ENCODE peak calls at places on chromosomes 3 and 15, in six cellular contexts. X is HepG2, C is psoas muscle, V is mammary epithelial cell, I is hepatocyte, U is brain microvascular endothelial cell. K is an unnamed sample.

GRCh38 chr3:13419356-13420050 is 619 bp downstream of the NUP210 start:
- DNase-seq in X (no peak), C (peak; percentile 71), V (no peak), I (peak; percentile 71), U (no peak), K (peak; percentile 80)

GRCh38 chr15:51253385-51253784 is 85.0 kb downstream of the CYP19A1 start:
- DNase-seq in X (no peak), C (no peak), V (no peak), I (no peak), U (no peak), K (no peak)

GRCh38 chr3:98778852-98779379 is 15.8 kb downstream of the ST3GAL6 start:
- DNase-seq in X (peak; percentile 97), C (no peak), V (peak; percentile 94), I (peak; percentile 77), U (peak; percentile 98), K (no peak)

GRCh38 chr3:107927361-107928083 is 163.3 kb downstream of the CD47 start:
- DNase-seq in X (peak; percentile 66), C (peak; percentile 85), V (peak; percentile 69), I (peak; percentile 86), U (peak; percentile 60), K (peak; percentile 89)

GRCh38 chr15:90059208-90059985 is 42.9 kb downstream of the IDH2 start:
- DNase-seq in X (peak; percentile 31), C (peak; percentile 85), V (no peak), I (peak; percentile 50), U (no peak), K (peak; percentile 90)

GRCh38 chr15:66951976-66952375 is 113.4 kb upstream of the SMAD3 start:
- DNase-seq in X (no peak), C (no peak), V (no peak), I (no peak), U (no peak), K (no peak)

GRCh38 chr3:30286007-30286669 is 320.3 kb upstream of the TGFBR2 start:
- DNase-seq in X (no peak), C (peak; percentile 79), V (peak; percentile 93), I (peak; percentile 19), U (peak; percentile 95), K (no peak)

GRCh38 chr3:31534036-31534435 is 1.3 kb downstream of the STT3B start:
- DNase-seq in X (peak; percentile 43), C (no peak), V (peak; percentile 27), I (peak; percentile 26), U (no peak), K (no peak)

GRCh38 chr15:79853492-79854328 is 43.1 kb downstream of the MTHFS start:
- DNase-seq in X (peak; percentile 58), C (peak; percentile 52), V (peak; percentile 81), I (peak; percentile 88), U (peak; percentile 84), K (peak; percentile 88)

GRCh38 chr15:33200444-33200843 is 5.9 kb upstream of the FMN1 start:
- DNase-seq in X (peak; percentile 65), C (no peak), V (no peak), I (peak; percentile 57), U (no peak), K (no peak)

GRCh38 chr15:29322407-29322806 is 52.8 kb upstream of the NSMCE3 start:
- DNase-seq in X (no peak), C (no peak), V (no peak), I (peak; percentile 22), U (peak; percentile 48), K (no peak)

GRCh38 chr3:49714728-49715550 is 4.5 kb downstream of the AMIGO3 start:
- DNase-seq in X (no peak), C (no peak), V (no peak), I (no peak), U (no peak), K (no peak)

GRCh38 chr3:76673171-76673570 is 366.7 kb upstream of the ROBO2 start:
- DNase-seq in X (no peak), C (no peak), V (no peak), I (no peak), U (peak; percentile 43), K (no peak)

GRCh38 chr15:95365615-95366107 is 964.8 kb upstream of the NR2F2 start:
- DNase-seq in X (no peak), C (no peak), V (no peak), I (peak; percentile 10), U (peak; percentile 8), K (no peak)

GRCh38 chr3:71585891-71586809 is 2.6 kb upstream of the FOXP1 start:
- DNase-seq in X (no peak), C (no peak), V (no peak), I (peak; percentile 39), U (no peak), K (no peak)

GRCh38 chr15:99435138-99435695 is 130.6 kb upstream of the MEF2A start:
- DNase-seq in X (no peak), C (peak; percentile 46), V (peak; percentile 65), I (peak; percentile 36), U (no peak), K (peak; percentile 51)

GRCh38 chr3:191345334-191345733 is 15.0 kb upstream of the UTS2B start:
- DNase-seq in X (no peak), C (no peak), V (no peak), I (no peak), U (no peak), K (no peak)

GRCh38 chr15:39255760-39256159 is 325.1 kb upstream of the THBS1 start:
- DNase-seq in X (no peak), C (no peak), V (no peak), I (no peak), U (no peak), K (no peak)

GRCh38 chr15:89206908-89207331 is 14.5 kb downstream of the RLBP1 start:
- DNase-seq in X (peak; percentile 56), C (peak; percentile 81), V (peak; percentile 48), I (peak; percentile 84), U (peak; percentile 61), K (peak; percentile 96)

GRCh38 chr15:44765036-44765435 is 28.7 kb downstream of the TRIM69 start:
- DNase-seq in X (no peak), C (no peak), V (no peak), I (no peak), U (no peak), K (no peak)

GRCh38 chr3:70603103-70603502 is 290.7 kb upstream of the MDFIC2 start:
- DNase-seq in X (no peak), C (no peak), V (no peak), I (no peak), U (no peak), K (no peak)

GRCh38 chr15:41804920-41805666 is 22.8 kb upstream of the JMJD7 start:
- DNase-seq in X (no peak), C (no peak), V (peak; percentile 70), I (no peak), U (no peak), K (no peak)

GRCh38 chr3:123489400-123490004 is 40.6 kb upstream of the ADCY5 start:
- DNase-seq in X (peak; percentile 27), C (peak; percentile 77), V (peak; percentile 23), I (peak; percentile 80), U (peak; percentile 52), K (peak; percentile 94)

GRCh38 chr3:187367561-187368103 is 553 bp upstream of the RTP4 start:
- DNase-seq in X (no peak), C (peak; percentile 49), V (no peak), I (no peak), U (no peak), K (no peak)

GRCh38 chr3:110378481-110378880 is 693.1 kb upstream of the NECTIN3 start:
- DNase-seq in X (no peak), C (no peak), V (no peak), I (no peak), U (no peak), K (no peak)

GRCh38 chr15:52150043-52150825 is 37.7 kb upstream of the BCL2L10 start:
- DNase-seq in X (no peak), C (no peak), V (no peak), I (no peak), U (no peak), K (peak; percentile 62)

GRCh38 chr3:7630351-7630911 is 769.5 kb downstream of the GRM7 start:
- DNase-seq in X (no peak), C (no peak), V (no peak), I (no peak), U (no peak), K (no peak)

GRCh38 chr3:7632305-7632704 is 771.4 kb downstream of the GRM7 start:
- DNase-seq in X (no peak), C (no peak), V (no peak), I (no peak), U (no peak), K (no peak)

GRCh38 chr3:7630925-7631324 is 770.0 kb downstream of the GRM7 start:
- DNase-seq in X (no peak), C (no peak), V (no peak), I (peak; percentile 48), U (peak; percentile 2), K (no peak)
- TF ChIP-seq CTCF in X (no peak), C (no peak), V (no peak), I (peak; percentile 24), U (peak; percentile 38), K (peak; percentile 64)

DNA sequence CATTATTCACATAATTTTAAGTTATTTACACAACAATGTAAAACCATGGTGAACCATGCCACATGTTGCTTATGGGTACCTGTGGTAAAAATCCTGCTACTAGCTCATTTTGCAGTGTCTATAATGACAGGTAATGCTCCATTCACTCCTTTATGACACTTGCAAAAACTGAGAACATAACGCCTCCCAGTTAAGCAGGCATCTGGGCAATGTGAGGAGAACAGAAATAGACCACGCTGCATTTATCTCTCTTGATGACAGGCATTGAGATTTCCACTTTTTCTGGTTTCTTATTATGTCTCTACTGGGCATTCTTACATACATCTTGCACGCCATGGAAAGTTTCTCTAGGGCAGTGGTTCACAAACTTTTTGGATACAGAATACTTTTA is 10.1 kb downstream of the CCRL2 start:
- DNase-seq in X (no peak), C (no peak), V (no peak), I (no peak), U (no peak), K (no peak)
- H3K27ac ChIP-seq in X (no peak overlapping the region), C (no peak overlapping the region), V (no peak overlapping the region), I (no peak overlapping the region), U (no peak overlapping the region), K (no peak overlapping the region)

DNA sequence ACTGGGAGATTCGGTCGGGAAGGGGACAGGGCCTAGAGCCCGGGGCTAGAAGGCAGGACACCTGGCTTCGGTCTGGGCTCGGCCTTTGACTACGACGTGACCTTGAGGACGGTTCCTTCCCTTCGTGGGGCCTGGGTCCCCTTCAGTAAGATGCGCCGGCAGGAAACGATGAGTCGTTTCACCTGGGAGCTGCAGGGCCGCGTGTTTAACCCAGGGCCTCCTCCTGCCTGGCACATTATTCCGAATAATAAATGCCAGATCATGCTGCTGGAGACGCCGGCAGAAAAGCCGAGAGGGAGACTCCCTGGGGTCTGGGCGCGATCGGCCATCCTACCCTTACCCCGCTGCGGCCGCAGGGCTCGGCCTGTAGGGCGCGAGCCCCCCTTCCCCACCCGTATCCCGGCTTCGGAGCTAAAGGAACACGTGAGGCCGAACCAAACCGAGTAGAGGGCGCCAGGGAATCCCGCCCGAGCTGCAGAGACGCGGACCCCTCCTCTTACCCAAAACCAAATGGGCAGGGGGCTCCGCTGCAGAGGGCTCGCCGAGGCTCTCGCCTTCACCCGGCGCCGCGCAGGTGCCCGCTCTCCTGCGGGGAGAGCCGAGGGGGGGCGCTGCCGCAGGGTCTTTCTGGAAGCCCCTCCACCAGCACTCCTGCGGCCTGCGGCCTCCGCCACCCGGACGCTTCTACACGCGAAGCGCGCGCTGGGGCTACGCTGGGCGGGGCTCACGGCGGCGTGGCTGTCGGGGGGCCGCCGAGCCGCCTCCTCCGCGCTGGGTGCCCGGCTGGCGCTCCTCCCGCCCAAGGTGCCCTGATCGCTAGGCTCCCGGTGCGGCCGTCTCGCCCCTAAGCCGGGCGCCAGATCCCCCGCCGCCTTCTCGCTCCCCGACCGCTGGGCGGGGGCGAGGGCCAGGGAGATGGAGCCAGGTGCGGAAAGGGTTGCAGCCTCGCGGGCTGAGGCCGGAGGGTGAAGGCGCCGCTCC is at the start of gene BDH1:
- DNase-seq in X (no peak), C (peak; percentile 65), V (peak; percentile 36), I (peak; percentile 69), U (no peak), K (peak; percentile 87)
- TF ChIP-seq CTCF in X (no peak), C (no peak), V (no peak), I (peak; percentile 8), U (no peak), K (peak; percentile 34)

GRCh38 chr15:74137544-74137920 is 7.1 kb downstream of the ISLR2 start:
- DNase-seq in X (no peak), C (no peak), V (no peak), I (no peak), U (no peak), K (no peak)
- H3K27ac ChIP-seq in X (no peak overlapping the region), C (no peak overlapping the region), V (no peak overlapping the region), I (peak overlapping the region; percentile 46), U (no peak overlapping the region), K (no peak overlapping the region)